ENCODE peak calls at places on chromosomes 5 and 9, in five cellular contexts. C is tibial nerve; H is Jurkat, Clone E6-1; W is skeletal muscle cell; G is right atrium auricular region. B is an unnamed sample.

GRCh38 chr9:38068866-38069628 is at the start of gene SHB:
- DNase-seq in W (no peak), G (peak), C (peak), H (peak), B (peak)

GRCh38 chr5:135139397-135140134 is 105.5 kb upstream of the PITX1 start:
- DNase-seq in C (no peak), W (peak), G (no peak), H (no peak), B (no peak)

GRCh38 chr9:74961496-74961895 is 8.8 kb upstream of the C9orf40 start:
- DNase-seq in G (no peak), C (no peak), H (no peak), W (no peak), B (no peak)

GRCh38 chr5:175471628-175472027 is 6.7 kb upstream of the SFXN1 start:
- DNase-seq in H (no peak), G (no peak), C (no peak), W (no peak), B (no peak)

GRCh38 chr5:8905021-8905420 is 640.9 kb downstream of the SEMA5A start:
- DNase-seq in C (no peak), G (no peak), W (peak), H (no peak), B (no peak)

GRCh38 chr9:128552744-128553221 is 396 bp downstream of the SPTAN1 start:
- DNase-seq in W (no peak), G (no peak), C (no peak), H (no peak), B (peak)

GRCh38 chr5:51099173-51099853 is 283.9 kb upstream of the ISL1 start:
- DNase-seq in G (no peak), C (no peak), W (no peak), H (no peak), B (no peak)

GRCh38 chr5:173670791-173671120 is 54.3 kb upstream of the BOD1 start:
- DNase-seq in H (no peak), C (no peak), G (no peak), W (no peak), B (no peak)

GRCh38 chr9:108854094-108854493 is 1.7 kb downstream of the ACTL7B start:
- DNase-seq in H (peak), G (no peak), C (no peak), W (no peak), B (no peak)

GRCh38 chr5:104015765-104016164 is 453.2 kb upstream of the NUDT12 start:
- DNase-seq in C (no peak), W (no peak), H (no peak), G (no peak), B (no peak)

GRCh38 chr5:13643734-13644133 is 300.8 kb downstream of the DNAH5 start:
- DNase-seq in H (no peak), W (no peak), G (no peak), C (no peak), B (no peak)

GRCh38 chr9:100425758-100426157 is 1.2 kb upstream of the MSANTD3 start:
- DNase-seq in W (no peak), C (no peak), H (no peak), G (no peak), B (no peak)

GRCh38 chr5:96752341-96753016 is 55.3 kb downstream of the ERAP1 start:
- DNase-seq in G (no peak), C (no peak), W (no peak), H (peak), B (peak)

GRCh38 chr5:157918811-157919742 is 60.1 kb upstream of the CLINT1 start:
- DNase-seq in C (no peak), W (no peak), H (peak), G (no peak), B (peak)

GRCh38 chr5:342501-343460 is 21.3 kb downstream of the AHRR start:
- DNase-seq in G (peak), W (no peak), C (no peak), H (no peak), B (no peak)

GRCh38 chr5:172902497-172903472 is 56.4 kb upstream of the RPL26L1 start:
- DNase-seq in G (peak), C (peak), H (no peak), W (peak), B (no peak)

GRCh38 chr5:93585753-93586385 is 2.8 kb downstream of the NR2F1 start:
- DNase-seq in C (no peak), H (no peak), G (no peak), W (no peak), B (no peak)

GRCh38 chr9:108562176-108562575 is 293.6 kb downstream of the ACTL7B start:
- DNase-seq in C (no peak), G (no peak), H (no peak), W (no peak), B (no peak)

GRCh38 chr5:127801751-127802476 is 98.7 kb downstream of the CCDC192 start:
- DNase-seq in C (no peak), G (no peak), W (no peak), H (no peak), B (no peak)

GRCh38 chr5:67577424-67577823 is 380.8 kb upstream of the CD180 start:
- DNase-seq in H (no peak), G (no peak), W (peak), C (no peak), B (no peak)

GRCh38 chr5:24788829-24789509 is 144.2 kb upstream of the CDH10 start:
- DNase-seq in H (no peak), G (no peak), W (no peak), C (no peak), B (no peak)

GRCh38 chr9:76638001-76638400 is 126.2 kb upstream of the PCA3 start:
- DNase-seq in W (no peak), H (no peak), G (no peak), C (no peak), B (no peak)

GRCh38 chr5:64210866-64211265 is 45.2 kb downstream of the RNF180 start:
- DNase-seq in W (peak), G (no peak), H (no peak), C (no peak), B (no peak)

GRCh38 chr5:58456486-58456885 is 3.4 kb downstream of the PLK2 start:
- DNase-seq in W (no peak), G (no peak), C (no peak), H (no peak), B (no peak)

GRCh38 chr5:58455066-58455465 is 4.8 kb downstream of the PLK2 start:
- DNase-seq in H (no peak), C (no peak), G (no peak), W (no peak), B (no peak)

GRCh38 chr5:58457040-58457439 is 2.8 kb downstream of the PLK2 start:
- DNase-seq in G (no peak), W (no peak), H (no peak), C (no peak), B (no peak)

GRCh38 chr5:58455495-58455894 is 4.4 kb downstream of the PLK2 start:
- DNase-seq in W (no peak), G (no peak), H (no peak), C (no peak), B (no peak)

GRCh38 chr5:58455966-58456365 is 3.9 kb downstream of the PLK2 start:
- DNase-seq in G (no peak), W (no peak), H (no peak), C (no peak), B (no peak)
- H3K4me3 ChIP-seq in G (peak), W (peak), H (no peak), C (peak), B (no peak)

GRCh38 chr5:149409268-149409948 is 30.3 kb upstream of the IL17B start:
- DNase-seq in H (no peak), G (no peak), C (no peak), W (no peak), B (no peak)

GRCh38 chr5:149411738-149412519 is 32.8 kb upstream of the IL17B start:
- DNase-seq in G (no peak), C (no peak), H (no peak), W (no peak), B (no peak)

GRCh38 chr5:149408252-149409099 is 29.4 kb upstream of the IL17B start:
- DNase-seq in G (no peak), H (no peak), W (no peak), C (no peak), B (no peak)

GRCh38 chr5:149410721-149411432 is 31.8 kb upstream of the IL17B start:
- DNase-seq in C (no peak), H (no peak), G (no peak), W (no peak), B (no peak)

GRCh38 chr5:149410071-149410470 is 31.0 kb upstream of the IL17B start:
- DNase-seq in H (no peak), W (no peak), C (no peak), G (no peak), B (no peak)
- H3K4me3 ChIP-seq in H (no peak), W (no peak), C (peak), G (peak), B (no peak)

GRCh38 chr5:141875022-141875740 is 3.0 kb downstream of the PCDH1 start:
- DNase-seq in C (no peak), W (no peak), H (no peak), G (no peak), B (no peak)

GRCh38 chr5:141874262-141874964 is 3.8 kb downstream of the PCDH1 start:
- DNase-seq in G (no peak), C (no peak), H (no peak), W (no peak), B (no peak)

GRCh38 chr5:141876628-141877477 is 1.4 kb downstream of the PCDH1 start:
- DNase-seq in C (no peak), W (no peak), G (no peak), H (no peak), B (no peak)

GRCh38 chr5:141877478-141878185 is 578 bp downstream of the PCDH1 start:
- DNase-seq in G (no peak), W (no peak), C (no peak), H (no peak), B (peak)

GRCh38 chr5:141875795-141876627 is 2.2 kb downstream of the PCDH1 start:
- DNase-seq in W (no peak), C (no peak), G (no peak), H (no peak), B (no peak)
- H3K4me3 ChIP-seq in W (peak), C (peak), G (peak), H (no peak), B (no peak)

GRCh38 chr9:105064248-105065118 is 136.5 kb upstream of the ABCA1 start:
- DNase-seq in G (peak), H (no peak), W (peak), C (peak), B (no peak)
- H3K4me3 ChIP-seq in G (no peak), H (no peak), W (no peak), C (peak), B (no peak)

B was measured in CD4-positive, CD25-positive, alpha-beta regulatory T cell.